ENCODE peak calls at places on chromosomes 3 and 15, in six cellular contexts. One of them, this sample, is unnamed.
A peak's percentile ranks its signal among the peaks of the same experiment; 100 is the strongest.

GRCh38 chr3:52403271-52403841 is 41.5 kb downstream of the SEMA3G start:
- DNase-seq in foreskin keratinocyte: no peak
- DNase-seq in foreskin fibroblast: no peak
- DNase-seq in endothelial cell: no peak
- DNase-seq in esophagus muscularis mucosa: no peak
- DNase-seq in cardiac fibroblast: no peak
- DNase-seq in this sample: no peak

GRCh38 chr3:53162672-53163458 is 1.9 kb downstream of the PRKCD start:
- DNase-seq in foreskin fibroblast: no peak
- DNase-seq in esophagus muscularis mucosa: no peak
- DNase-seq in endothelial cell: no peak
- DNase-seq in cardiac fibroblast: peak; percentile 18
- DNase-seq in foreskin keratinocyte: peak; percentile 21
- DNase-seq in this sample: no peak

GRCh38 chr3:158794936-158795518 is 6.8 kb upstream of the MFSD1 start:
- DNase-seq in endothelial cell: no peak
- DNase-seq in cardiac fibroblast: peak; percentile 77
- DNase-seq in foreskin fibroblast: peak; percentile 39
- DNase-seq in foreskin keratinocyte: no peak
- DNase-seq in esophagus muscularis mucosa: no peak
- DNase-seq in this sample: no peak

GRCh38 chr3:121072128-121072527 is 164.1 kb downstream of the STXBP5L start:
- DNase-seq in endothelial cell: no peak
- DNase-seq in foreskin fibroblast: no peak
- DNase-seq in esophagus muscularis mucosa: no peak
- DNase-seq in cardiac fibroblast: peak; percentile 47
- DNase-seq in foreskin keratinocyte: no peak
- DNase-seq in this sample: no peak

GRCh38 chr3:194582196-194582905 is 50.9 kb downstream of the TMEM44 start:
- DNase-seq in esophagus muscularis mucosa: no peak
- DNase-seq in foreskin fibroblast: no peak
- DNase-seq in foreskin keratinocyte: no peak
- DNase-seq in cardiac fibroblast: no peak
- DNase-seq in endothelial cell: no peak
- DNase-seq in this sample: no peak

GRCh38 chr15:77650285-77650684 is 17.6 kb upstream of the LINGO1 start:
- DNase-seq in foreskin keratinocyte: no peak
- DNase-seq in foreskin fibroblast: no peak
- DNase-seq in endothelial cell: peak; percentile 77
- DNase-seq in esophagus muscularis mucosa: no peak
- DNase-seq in cardiac fibroblast: peak; percentile 16
- DNase-seq in this sample: no peak

GRCh38 chr3:155664922-155665695 is 79.8 kb downstream of the PLCH1 start:
- DNase-seq in esophagus muscularis mucosa: no peak
- DNase-seq in cardiac fibroblast: peak; percentile 87
- DNase-seq in foreskin fibroblast: peak; percentile 88
- DNase-seq in endothelial cell: no peak
- DNase-seq in foreskin keratinocyte: peak; percentile 57
- DNase-seq in this sample: no peak

GRCh38 chr3:146543461-146544012 is 870 bp downstream of the PLSCR1 start:
- DNase-seq in esophagus muscularis mucosa: no peak
- DNase-seq in cardiac fibroblast: peak; percentile 52
- DNase-seq in foreskin fibroblast: peak; percentile 18
- DNase-seq in endothelial cell: peak; percentile 6
- DNase-seq in foreskin keratinocyte: no peak
- DNase-seq in this sample: no peak

GRCh38 chr3:194930439-194931204 is 244.9 kb downstream of the FAM43A start:
- DNase-seq in cardiac fibroblast: peak; percentile 92
- DNase-seq in foreskin fibroblast: peak; percentile 38
- DNase-seq in foreskin keratinocyte: no peak
- DNase-seq in endothelial cell: peak; percentile 26
- DNase-seq in esophagus muscularis mucosa: peak; percentile 90
- DNase-seq in this sample: no peak

GRCh38 chr15:57439128-57440030 is 63.1 kb downstream of the CGNL1 start:
- DNase-seq in endothelial cell: no peak
- DNase-seq in cardiac fibroblast: no peak
- DNase-seq in esophagus muscularis mucosa: peak; percentile 70
- DNase-seq in foreskin fibroblast: no peak
- DNase-seq in foreskin keratinocyte: no peak
- DNase-seq in this sample: no peak

GRCh38 chr15:74775132-74775562 is 6.7 kb upstream of the CSK start:
- DNase-seq in endothelial cell: no peak
- DNase-seq in cardiac fibroblast: no peak
- DNase-seq in foreskin fibroblast: no peak
- DNase-seq in foreskin keratinocyte: no peak
- DNase-seq in esophagus muscularis mucosa: no peak
- DNase-seq in this sample: no peak

GRCh38 chr15:64503640-64504039 is 43.3 kb downstream of the ZNF609 start:
- DNase-seq in foreskin keratinocyte: no peak
- DNase-seq in foreskin fibroblast: no peak
- DNase-seq in endothelial cell: no peak
- DNase-seq in esophagus muscularis mucosa: no peak
- DNase-seq in cardiac fibroblast: no peak
- DNase-seq in this sample: no peak

GRCh38 chr3:47019201-47019600 is 39.7 kb downstream of the NBEAL2 start:
- DNase-seq in foreskin keratinocyte: no peak
- DNase-seq in endothelial cell: no peak
- DNase-seq in foreskin fibroblast: no peak
- DNase-seq in cardiac fibroblast: no peak
- DNase-seq in esophagus muscularis mucosa: peak; percentile 29
- DNase-seq in this sample: peak; percentile 64

GRCh38 chr3:44235604-44236484 is 5.8 kb upstream of the TOPAZ1 start:
- DNase-seq in endothelial cell: peak; percentile 58
- DNase-seq in foreskin fibroblast: peak; percentile 81
- DNase-seq in cardiac fibroblast: peak; percentile 94
- DNase-seq in foreskin keratinocyte: peak; percentile 55
- DNase-seq in esophagus muscularis mucosa: no peak
- DNase-seq in this sample: peak; percentile 54

GRCh38 chr15:23869391-23869790 is 182.3 kb upstream of the NDN start:
- DNase-seq in esophagus muscularis mucosa: no peak
- DNase-seq in endothelial cell: peak; percentile 63
- DNase-seq in foreskin fibroblast: no peak
- DNase-seq in cardiac fibroblast: no peak
- DNase-seq in foreskin keratinocyte: no peak
- DNase-seq in this sample: no peak

GRCh38 chr15:44584162-44584749 is 47.3 kb downstream of the EIF3J start:
- DNase-seq in foreskin keratinocyte: no peak
- DNase-seq in foreskin fibroblast: no peak
- DNase-seq in endothelial cell: peak; percentile 41
- DNase-seq in esophagus muscularis mucosa: no peak
- DNase-seq in cardiac fibroblast: peak; percentile 38
- DNase-seq in this sample: no peak

GRCh38 chr3:33218446-33219174 is at the start of gene SUSD5:
- DNase-seq in endothelial cell: peak; percentile 48
- DNase-seq in esophagus muscularis mucosa: no peak
- DNase-seq in cardiac fibroblast: peak; percentile 61
- DNase-seq in foreskin fibroblast: peak; percentile 51
- DNase-seq in foreskin keratinocyte: no peak
- DNase-seq in this sample: no peak

GRCh38 chr3:72150634-72151412 is 365.9 kb upstream of the PROK2 start:
- DNase-seq in endothelial cell: no peak
- DNase-seq in foreskin fibroblast: no peak
- DNase-seq in cardiac fibroblast: no peak
- DNase-seq in esophagus muscularis mucosa: no peak
- DNase-seq in foreskin keratinocyte: no peak
- DNase-seq in this sample: no peak

GRCh38 chr3:21447471-21448205 is 303.4 kb downstream of the ZNF385D start:
- DNase-seq in foreskin fibroblast: peak; percentile 43
- DNase-seq in foreskin keratinocyte: no peak
- DNase-seq in cardiac fibroblast: peak; percentile 55
- DNase-seq in endothelial cell: no peak
- DNase-seq in esophagus muscularis mucosa: no peak
- DNase-seq in this sample: no peak

GRCh38 chr15:50224606-50225005 is 40.9 kb downstream of the HDC start:
- DNase-seq in foreskin fibroblast: peak; percentile 18
- DNase-seq in esophagus muscularis mucosa: peak; percentile 47
- DNase-seq in endothelial cell: no peak
- DNase-seq in foreskin keratinocyte: no peak
- DNase-seq in cardiac fibroblast: peak; percentile 18
- DNase-seq in this sample: no peak

GRCh38 chr3:16072420-16073110 is 101.9 kb upstream of the GALNT15 start:
- DNase-seq in endothelial cell: no peak
- DNase-seq in esophagus muscularis mucosa: no peak
- DNase-seq in cardiac fibroblast: peak; percentile 63
- DNase-seq in foreskin keratinocyte: no peak
- DNase-seq in foreskin fibroblast: no peak
- DNase-seq in this sample: no peak

GRCh38 chr3:45035441-45036301 is 9.6 kb downstream of the CLEC3B start:
- DNase-seq in foreskin keratinocyte: no peak
- DNase-seq in endothelial cell: peak; percentile 26
- DNase-seq in cardiac fibroblast: peak; percentile 31
- DNase-seq in esophagus muscularis mucosa: no peak
- DNase-seq in foreskin fibroblast: peak; percentile 57
- DNase-seq in this sample: no peak

GRCh38 chr3:143349455-143349854 is 229.9 kb downstream of the CHST2 start:
- DNase-seq in endothelial cell: no peak
- DNase-seq in foreskin fibroblast: no peak
- DNase-seq in foreskin keratinocyte: no peak
- DNase-seq in cardiac fibroblast: no peak
- DNase-seq in esophagus muscularis mucosa: no peak
- DNase-seq in this sample: no peak

GRCh38 chr3:61257148-61257547 is 5.9 kb upstream of the FHIT start:
- DNase-seq in foreskin keratinocyte: no peak
- DNase-seq in endothelial cell: no peak
- DNase-seq in cardiac fibroblast: no peak
- DNase-seq in esophagus muscularis mucosa: no peak
- DNase-seq in foreskin fibroblast: no peak
- DNase-seq in this sample: no peak

GRCh38 chr3:181487236-181487978 is 224.3 kb upstream of the SOX2 start:
- DNase-seq in cardiac fibroblast: no peak
- DNase-seq in esophagus muscularis mucosa: no peak
- DNase-seq in foreskin keratinocyte: no peak
- DNase-seq in endothelial cell: no peak
- DNase-seq in foreskin fibroblast: no peak
- DNase-seq in this sample: no peak

GRCh38 chr3:72844436-72844999 is 3.7 kb downstream of the SHQ1 start:
- DNase-seq in foreskin fibroblast: no peak
- DNase-seq in esophagus muscularis mucosa: no peak
- DNase-seq in foreskin keratinocyte: no peak
- DNase-seq in endothelial cell: no peak
- DNase-seq in cardiac fibroblast: peak; percentile 37
- DNase-seq in this sample: peak; percentile 45

DNA sequence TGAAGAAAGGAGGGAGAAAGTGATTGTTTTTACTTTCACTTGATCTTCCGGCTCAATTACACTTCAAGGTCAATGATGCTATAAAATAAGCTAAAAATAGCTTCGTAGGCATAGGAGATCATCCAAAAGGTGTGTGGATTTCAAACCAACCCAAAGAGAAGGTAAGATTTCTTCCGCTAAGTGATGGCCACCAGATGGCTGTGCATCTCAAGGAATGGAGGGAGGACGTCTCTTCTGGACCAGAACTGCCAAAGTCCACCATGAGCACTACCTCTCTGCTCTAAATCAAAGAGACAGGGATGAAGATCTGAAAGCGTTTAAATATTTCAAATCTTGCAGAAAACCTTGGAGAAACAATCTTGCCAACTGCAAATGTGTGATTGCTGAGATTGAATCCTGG is 199.1 kb upstream of the ZPLD1 start:
- DNase-seq in endothelial cell: no peak
- DNase-seq in cardiac fibroblast: peak; percentile 23
- DNase-seq in foreskin fibroblast: no peak
- DNase-seq in esophagus muscularis mucosa: no peak
- DNase-seq in foreskin keratinocyte: no peak
- DNase-seq in this sample: no peak
- TF ChIP-seq CTCF in endothelial cell: no peak
- TF ChIP-seq CTCF in cardiac fibroblast: peak; percentile 35
- TF ChIP-seq CTCF in foreskin fibroblast: peak; percentile 40
- TF ChIP-seq CTCF in esophagus muscularis mucosa: no peak
- TF ChIP-seq CTCF in foreskin keratinocyte: peak; percentile 74
- TF ChIP-seq CTCF in this sample: peak; percentile 23

DNA sequence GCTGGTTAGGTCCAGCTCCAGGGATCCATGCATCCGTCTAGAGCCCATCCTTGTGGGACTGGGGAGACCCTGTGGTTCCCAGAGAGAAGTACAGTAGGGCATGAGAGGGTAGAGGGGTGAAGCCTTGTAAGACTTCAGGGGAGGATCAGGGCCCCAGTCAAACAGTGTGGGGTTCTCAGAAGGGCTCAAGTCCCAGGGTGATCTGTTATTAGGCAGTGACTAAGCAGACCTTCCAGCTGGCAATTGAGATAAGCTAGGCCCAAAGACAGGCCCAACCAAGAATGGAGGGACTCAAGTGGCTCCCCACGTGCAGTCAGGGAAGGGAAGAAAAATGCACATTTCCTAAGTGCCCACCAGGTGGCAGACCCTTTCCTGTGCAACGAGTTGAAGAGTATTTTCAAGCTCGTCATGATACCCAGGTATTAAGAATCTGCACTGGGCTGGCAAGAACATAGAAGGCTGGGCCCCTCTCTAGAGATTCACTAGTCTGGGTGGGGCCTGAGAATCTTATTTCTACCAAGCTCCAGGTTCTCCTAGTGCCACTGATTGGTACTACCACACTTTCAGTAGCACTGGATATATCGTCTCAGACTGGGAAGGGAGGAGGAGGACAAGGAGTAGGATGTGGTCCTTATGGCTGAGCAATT is 240.8 kb downstream of the NR1D2 start:
- DNase-seq in foreskin fibroblast: peak; percentile 37
- DNase-seq in esophagus muscularis mucosa: no peak
- DNase-seq in cardiac fibroblast: peak; percentile 83
- DNase-seq in foreskin keratinocyte: peak; percentile 37
- DNase-seq in endothelial cell: peak; percentile 44
- DNase-seq in this sample: peak; percentile 26
- TF ChIP-seq CTCF in foreskin fibroblast: peak; percentile 57
- TF ChIP-seq CTCF in esophagus muscularis mucosa: peak; percentile 53
- TF ChIP-seq CTCF in cardiac fibroblast: peak; percentile 69
- TF ChIP-seq CTCF in foreskin keratinocyte: peak; percentile 80
- TF ChIP-seq CTCF in endothelial cell: peak; percentile 86
- TF ChIP-seq CTCF in this sample: peak; percentile 61

GRCh38 chr15:85312925-85313324 is 67.5 kb upstream of the AKAP13 start:
- DNase-seq in esophagus muscularis mucosa: no peak
- DNase-seq in foreskin keratinocyte: no peak
- DNase-seq in endothelial cell: no peak
- DNase-seq in cardiac fibroblast: peak; percentile 74
- DNase-seq in foreskin fibroblast: no peak
- DNase-seq in this sample: no peak
- TF ChIP-seq CTCF in esophagus muscularis mucosa: no peak
- TF ChIP-seq CTCF in foreskin keratinocyte: peak; percentile 23
- TF ChIP-seq CTCF in endothelial cell: no peak
- TF ChIP-seq CTCF in cardiac fibroblast: peak; percentile 51
- TF ChIP-seq CTCF in foreskin fibroblast: peak; percentile 15
- TF ChIP-seq CTCF in this sample: peak; percentile 1

GRCh38 chr15:33310481-33311311 is at the start of gene RYR3:
- DNase-seq in cardiac fibroblast: peak; percentile 22
- DNase-seq in endothelial cell: peak; percentile 50
- DNase-seq in esophagus muscularis mucosa: peak; percentile 90
- DNase-seq in foreskin keratinocyte: peak; percentile 48
- DNase-seq in foreskin fibroblast: no peak
- DNase-seq in this sample: no peak

GRCh38 chr15:33314115-33314514 is 3.3 kb downstream of the RYR3 start:
- DNase-seq in foreskin fibroblast: no peak
- DNase-seq in endothelial cell: no peak
- DNase-seq in esophagus muscularis mucosa: peak; percentile 84
- DNase-seq in foreskin keratinocyte: no peak
- DNase-seq in cardiac fibroblast: no peak
- DNase-seq in this sample: no peak

GRCh38 chr15:33313491-33313890 is 2.7 kb downstream of the RYR3 start:
- DNase-seq in esophagus muscularis mucosa: peak; percentile 26
- DNase-seq in endothelial cell: no peak
- DNase-seq in foreskin fibroblast: no peak
- DNase-seq in foreskin keratinocyte: no peak
- DNase-seq in cardiac fibroblast: no peak
- DNase-seq in this sample: no peak

GRCh38 chr15:33311312-33311971 is 675 bp downstream of the RYR3 start:
- DNase-seq in foreskin keratinocyte: no peak
- DNase-seq in cardiac fibroblast: peak; percentile 9
- DNase-seq in esophagus muscularis mucosa: peak; percentile 83
- DNase-seq in endothelial cell: peak; percentile 19
- DNase-seq in foreskin fibroblast: no peak
- DNase-seq in this sample: no peak

GRCh38 chr15:33309602-33310276 is 1.0 kb upstream of the RYR3 start:
- DNase-seq in foreskin keratinocyte: no peak
- DNase-seq in endothelial cell: peak; percentile 49
- DNase-seq in cardiac fibroblast: peak; percentile 18
- DNase-seq in foreskin fibroblast: no peak
- DNase-seq in esophagus muscularis mucosa: peak; percentile 75
- DNase-seq in this sample: peak; percentile 36
- TF ChIP-seq CTCF in foreskin keratinocyte: peak; percentile 57
- TF ChIP-seq CTCF in endothelial cell: no peak
- TF ChIP-seq CTCF in cardiac fibroblast: peak; percentile 20
- TF ChIP-seq CTCF in foreskin fibroblast: peak; percentile 23
- TF ChIP-seq CTCF in esophagus muscularis mucosa: no peak
- TF ChIP-seq CTCF in this sample: peak; percentile 40

This sample was measured in GM13977.